ENCODE peak calls at places on chromosomes 6 and 20, in five cellular contexts. One of them, this sample, is unnamed.

GRCh38 chr6:126107475-126108121 is 121.3 kb downstream of the TRMT11 start:
- DNase-seq in HCT116: no peak
- DNase-seq in endothelial cell of umbilical vein: peak; percentile 38
- DNase-seq in MM.1S: no peak
- DNase-seq in mammary epithelial cell: no peak
- DNase-seq in this sample: no peak

GRCh38 chr6:1002989-1003388 is 308.9 kb upstream of the FOXQ1 start:
- DNase-seq in endothelial cell of umbilical vein: no peak
- DNase-seq in mammary epithelial cell: no peak
- DNase-seq in MM.1S: no peak
- DNase-seq in HCT116: no peak
- DNase-seq in this sample: no peak

GRCh38 chr6:167139761-167140160 is 16.9 kb downstream of the CCR6 start:
- DNase-seq in MM.1S: no peak
- DNase-seq in HCT116: no peak
- DNase-seq in endothelial cell of umbilical vein: no peak
- DNase-seq in mammary epithelial cell: no peak
- DNase-seq in this sample: no peak

GRCh38 chr6:16544006-16544405 is 217.3 kb downstream of the ATXN1 start:
- DNase-seq in endothelial cell of umbilical vein: peak; percentile 37
- DNase-seq in mammary epithelial cell: no peak
- DNase-seq in MM.1S: no peak
- DNase-seq in HCT116: no peak
- DNase-seq in this sample: no peak

GRCh38 chr6:162239330-162239729 is 488.2 kb downstream of the PRKN start:
- DNase-seq in MM.1S: no peak
- DNase-seq in endothelial cell of umbilical vein: no peak
- DNase-seq in mammary epithelial cell: no peak
- DNase-seq in HCT116: no peak
- DNase-seq in this sample: no peak

GRCh38 chr6:26534681-26535465 is 3.3 kb upstream of the HMGN4 start:
- DNase-seq in HCT116: no peak
- DNase-seq in endothelial cell of umbilical vein: no peak
- DNase-seq in mammary epithelial cell: no peak
- DNase-seq in MM.1S: peak; percentile 62
- DNase-seq in this sample: no peak

GRCh38 chr6:36326351-36326995 is 10.2 kb downstream of the BNIP5 start:
- DNase-seq in MM.1S: no peak
- DNase-seq in HCT116: no peak
- DNase-seq in mammary epithelial cell: no peak
- DNase-seq in endothelial cell of umbilical vein: no peak
- DNase-seq in this sample: no peak

GRCh38 chr6:37244430-37245310 is 12.9 kb upstream of the TBC1D22B start:
- DNase-seq in endothelial cell of umbilical vein: peak; percentile 100
- DNase-seq in MM.1S: no peak
- DNase-seq in HCT116: no peak
- DNase-seq in mammary epithelial cell: peak; percentile 100
- DNase-seq in this sample: peak; percentile 97

GRCh38 chr20:37234254-37234581 is 27.4 kb downstream of the GHRH start:
- DNase-seq in mammary epithelial cell: no peak
- DNase-seq in endothelial cell of umbilical vein: no peak
- DNase-seq in MM.1S: no peak
- DNase-seq in HCT116: no peak
- DNase-seq in this sample: no peak

GRCh38 chr20:18857640-18858039 is 44.1 kb downstream of the SCP2D1 start:
- DNase-seq in endothelial cell of umbilical vein: no peak
- DNase-seq in MM.1S: no peak
- DNase-seq in HCT116: no peak
- DNase-seq in mammary epithelial cell: peak; percentile 68
- DNase-seq in this sample: no peak

GRCh38 chr6:129501401-129502051 is 208.5 kb downstream of the ARHGAP18 start:
- DNase-seq in endothelial cell of umbilical vein: peak; percentile 61
- DNase-seq in mammary epithelial cell: peak; percentile 98
- DNase-seq in HCT116: peak; percentile 98
- DNase-seq in MM.1S: peak; percentile 84
- DNase-seq in this sample: peak; percentile 92

DNA sequence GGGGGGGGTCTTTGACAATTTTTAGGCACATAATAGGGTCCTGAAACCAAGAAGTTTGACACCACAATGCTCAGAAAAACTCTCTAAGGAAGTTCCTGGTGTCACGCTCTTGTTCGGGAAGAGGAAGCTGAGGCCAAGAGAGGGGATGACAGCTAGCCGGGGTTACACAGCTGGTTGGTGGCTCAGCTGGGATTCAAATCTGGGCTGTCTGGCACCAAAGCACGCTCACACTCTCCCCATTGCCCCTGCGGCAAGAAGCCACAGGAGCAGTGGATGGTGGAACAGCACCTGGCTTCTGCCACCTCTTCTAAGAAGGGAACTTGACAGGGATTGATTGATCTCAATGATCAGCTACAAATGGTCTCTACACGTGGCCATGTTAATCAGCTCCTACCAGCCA is 72.1 kb upstream of the TOP1 start:
- DNase-seq in MM.1S: no peak
- DNase-seq in endothelial cell of umbilical vein: no peak
- DNase-seq in HCT116: no peak
- DNase-seq in mammary epithelial cell: no peak
- DNase-seq in this sample: no peak
- TF ChIP-seq CTCF in MM.1S: no peak
- TF ChIP-seq CTCF in endothelial cell of umbilical vein: no peak
- TF ChIP-seq CTCF in HCT116: no peak
- TF ChIP-seq CTCF in mammary epithelial cell: no peak
- TF ChIP-seq CTCF in this sample: no peak

GRCh38 chr6:136012198-136012884 is 160.8 kb downstream of the PDE7B start:
- DNase-seq in mammary epithelial cell: no peak
- DNase-seq in MM.1S: no peak
- DNase-seq in endothelial cell of umbilical vein: peak; percentile 61
- DNase-seq in HCT116: no peak
- DNase-seq in this sample: no peak
- H3K4me3 ChIP-seq in mammary epithelial cell: no peak overlapping the region
- H3K4me3 ChIP-seq in MM.1S: no peak overlapping the region
- H3K4me3 ChIP-seq in endothelial cell of umbilical vein: no peak overlapping the region
- H3K4me3 ChIP-seq in HCT116: no peak overlapping the region
- H3K4me3 ChIP-seq in this sample: no peak overlapping the region

GRCh38 chr20:44068311-44068710 is 118.7 kb downstream of the JPH2 start:
- DNase-seq in endothelial cell of umbilical vein: no peak
- DNase-seq in MM.1S: peak; percentile 18
- DNase-seq in HCT116: no peak
- DNase-seq in mammary epithelial cell: no peak
- DNase-seq in this sample: no peak

GRCh38 chr20:44068780-44069191 is 118.2 kb downstream of the JPH2 start:
- DNase-seq in endothelial cell of umbilical vein: no peak
- DNase-seq in HCT116: no peak
- DNase-seq in mammary epithelial cell: no peak
- DNase-seq in MM.1S: no peak
- DNase-seq in this sample: no peak

GRCh38 chr20:44071057-44071456 is 115.9 kb downstream of the JPH2 start:
- DNase-seq in endothelial cell of umbilical vein: no peak
- DNase-seq in HCT116: no peak
- DNase-seq in mammary epithelial cell: no peak
- DNase-seq in MM.1S: no peak
- DNase-seq in this sample: no peak

GRCh38 chr20:44070139-44070900 is 116.7 kb downstream of the JPH2 start:
- DNase-seq in MM.1S: peak; percentile 73
- DNase-seq in endothelial cell of umbilical vein: no peak
- DNase-seq in mammary epithelial cell: no peak
- DNase-seq in HCT116: no peak
- DNase-seq in this sample: no peak

DNA sequence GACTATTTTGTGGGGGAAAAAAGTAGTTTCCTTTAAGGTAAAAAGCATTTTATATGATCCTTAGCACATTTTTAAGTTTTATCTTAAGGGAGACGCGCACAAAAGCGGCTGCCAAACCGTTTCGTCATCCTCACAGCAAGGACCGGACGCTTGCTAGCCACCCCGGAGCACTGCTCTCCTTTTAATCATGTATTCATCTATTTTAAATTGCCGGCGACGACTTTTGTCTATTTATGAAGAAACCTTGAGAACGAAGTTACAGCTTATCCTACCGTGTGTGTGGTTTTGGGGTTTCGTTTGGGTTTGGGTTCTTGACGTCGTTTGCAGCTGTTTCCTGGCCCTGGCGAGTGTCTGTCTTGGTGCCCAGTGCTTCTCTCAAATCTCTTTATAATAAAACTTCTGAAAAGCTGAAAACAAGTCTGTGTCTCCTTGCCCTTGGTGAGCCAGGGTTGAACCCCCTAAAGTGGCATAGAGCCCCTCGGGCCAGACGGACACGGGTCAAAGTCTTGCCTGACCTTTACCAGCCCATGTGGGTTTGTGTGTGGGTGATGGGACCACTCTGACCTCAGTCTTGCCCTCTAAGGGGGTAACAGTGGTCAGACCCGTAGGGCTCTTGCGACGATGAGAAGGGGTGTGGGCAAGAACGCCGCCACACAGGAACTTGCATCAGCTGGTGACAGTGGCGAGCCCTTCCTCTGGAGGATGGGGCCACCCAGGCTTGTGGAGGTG is 117.6 kb downstream of the JPH2 start:
- DNase-seq in MM.1S: peak; percentile 97
- DNase-seq in mammary epithelial cell: no peak
- DNase-seq in HCT116: no peak
- DNase-seq in endothelial cell of umbilical vein: no peak
- DNase-seq in this sample: no peak
- TF ChIP-seq EZH2 in MM.1S: no peak
- TF ChIP-seq EZH2 in mammary epithelial cell: no peak
- TF ChIP-seq EZH2 in HCT116: no peak
- TF ChIP-seq EZH2 in endothelial cell of umbilical vein: no peak
- TF ChIP-seq EZH2 in this sample: no peak

GRCh38 chr6:158219229-158219628 is 51.1 kb downstream of the GTF2H5 start:
- DNase-seq in MM.1S: no peak
- DNase-seq in HCT116: no peak
- DNase-seq in mammary epithelial cell: peak; percentile 98
- DNase-seq in endothelial cell of umbilical vein: no peak
- DNase-seq in this sample: peak; percentile 83

GRCh38 chr6:158218467-158218866 is 50.3 kb downstream of the GTF2H5 start:
- DNase-seq in mammary epithelial cell: no peak
- DNase-seq in MM.1S: no peak
- DNase-seq in endothelial cell of umbilical vein: no peak
- DNase-seq in HCT116: no peak
- DNase-seq in this sample: no peak

GRCh38 chr6:158211273-158212055 is 43.3 kb downstream of the GTF2H5 start:
- DNase-seq in MM.1S: no peak
- DNase-seq in HCT116: no peak
- DNase-seq in mammary epithelial cell: peak; percentile 35
- DNase-seq in endothelial cell of umbilical vein: peak; percentile 34
- DNase-seq in this sample: no peak

GRCh38 chr6:158208226-158208807 is 40.2 kb downstream of the GTF2H5 start:
- DNase-seq in mammary epithelial cell: no peak
- DNase-seq in endothelial cell of umbilical vein: no peak
- DNase-seq in HCT116: no peak
- DNase-seq in MM.1S: no peak
- DNase-seq in this sample: no peak

DNA sequence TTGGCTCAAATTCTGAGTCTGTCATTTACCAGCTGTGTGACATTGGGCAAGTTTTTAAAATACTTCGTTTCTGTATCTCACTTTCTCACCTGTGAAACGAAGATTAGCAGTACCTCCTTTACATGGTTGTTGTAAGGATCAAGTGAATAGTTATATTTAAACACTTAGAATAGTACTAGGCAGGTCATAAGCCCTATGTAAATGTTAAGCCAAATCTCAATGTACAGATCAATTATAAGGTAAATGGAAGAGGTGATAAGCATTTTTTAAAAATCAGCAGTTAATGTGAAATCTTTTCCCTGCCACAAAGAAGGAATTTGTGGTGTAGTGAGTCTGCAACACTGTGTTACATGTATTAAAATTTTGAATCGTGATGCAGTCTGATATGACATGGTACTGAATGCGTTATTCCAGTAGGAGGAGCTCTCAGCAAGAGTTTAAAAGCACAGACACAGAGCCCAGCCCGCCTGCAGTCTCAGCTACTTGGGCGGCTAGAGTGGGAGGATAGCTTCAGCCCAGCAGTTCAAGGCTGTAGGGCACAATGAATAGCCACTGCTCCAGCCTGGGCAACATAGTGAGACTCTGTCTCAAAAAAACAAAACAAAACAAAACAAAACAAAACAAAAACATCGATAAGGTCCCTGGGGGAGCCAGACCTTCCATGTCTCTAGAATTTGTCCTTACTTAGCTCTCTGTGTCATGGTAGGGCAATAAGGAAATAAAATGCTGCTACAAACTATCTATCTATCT is 46.0 kb downstream of the GTF2H5 start:
- DNase-seq in endothelial cell of umbilical vein: peak; percentile 80
- DNase-seq in mammary epithelial cell: peak; percentile 65
- DNase-seq in MM.1S: peak; percentile 63
- DNase-seq in HCT116: peak; percentile 75
- DNase-seq in this sample: no peak
- TF ChIP-seq CTCF in endothelial cell of umbilical vein: peak; percentile 66
- TF ChIP-seq CTCF in mammary epithelial cell: peak; percentile 91
- TF ChIP-seq CTCF in MM.1S: peak; percentile 59
- TF ChIP-seq CTCF in HCT116: peak; percentile 81
- TF ChIP-seq CTCF in this sample: peak; percentile 66